ENCODE peak calls at places on chromosome 17, in eight cellular contexts. E is A673, Y is body of pancreas, J is right lobe of liver, G is tibial artery, T is IMR-90, R is HCT116, X is GM23248. O is an unnamed sample. For H3K9me3 and H3K4me1, the result is how much of the 10 kb centered on the place peaks cover.

GRCh38 chr17:35170968-35171771 is 23.0 kb downstream of the SLC35G3 start:
- DNase-seq in X (peak), J (no peak), E (peak), G (no peak), T (peak), R (no peak), Y (peak), O (no peak)

GRCh38 chr17:30970757-30971567 is at the start of gene RNF135:
- DNase-seq in E (peak), X (peak), R (peak), Y (peak), T (peak), G (peak), J (peak), O (peak)

GRCh38 chr17:17036520-17036998 is 5.7 kb upstream of the MPRIP start:
- DNase-seq in G (peak), X (peak), T (no peak), E (no peak), J (no peak), Y (no peak), R (no peak), O (no peak)

GRCh38 chr17:14068542-14069250 is 608 bp upstream of the COX10 start:
- DNase-seq in Y (no peak), X (peak), T (no peak), E (no peak), G (no peak), J (no peak), R (no peak), O (no peak)

GRCh38 chr17:55301521-55302406 is 37.0 kb downstream of the HLF start:
- DNase-seq in T (no peak), G (no peak), X (peak), E (peak), R (no peak), Y (no peak), J (peak), O (no peak)

GRCh38 chr17:75525806-75526554 is 483 bp downstream of the LLGL2 start:
- DNase-seq in X (no peak), Y (peak), T (no peak), J (peak), R (no peak), E (no peak), G (no peak), O (no peak)

GRCh38 chr17:57356722-57357391 is 100.5 kb downstream of the MSI2 start:
- DNase-seq in Y (no peak), E (no peak), T (no peak), J (no peak), G (no peak), X (no peak), R (no peak), O (no peak)

GRCh38 chr17:7856081-7856791 is 1.1 kb downstream of the NAA38 start:
- DNase-seq in G (no peak), X (peak), R (no peak), E (peak), J (peak), Y (peak), T (no peak), O (no peak)

GRCh38 chr17:6796017-6796886 is 20.2 kb downstream of the FBXO39 start:
- DNase-seq in Y (no peak), X (peak), G (no peak), R (no peak), E (no peak), J (peak), T (no peak), O (no peak)

GRCh38 chr17:79388556-79389295 is 222.1 kb downstream of the RBFOX3 start:
- DNase-seq in G (no peak), J (peak), R (peak), X (peak), Y (peak), E (peak), T (peak), O (peak)

GRCh38 chr17:68398731-68399637 is 58.3 kb downstream of the WIPI1 start:
- DNase-seq in R (peak), E (peak), T (peak), G (peak), X (peak), J (no peak), Y (peak), O (no peak)

GRCh38 chr17:43873091-43873490 is 26.1 kb downstream of the CD300LG start:
- DNase-seq in X (no peak), G (no peak), R (no peak), Y (no peak), E (no peak), J (no peak), T (no peak), O (no peak)

GRCh38 chr17:52170963-52171572 is 12.6 kb upstream of the CA10 start:
- DNase-seq in R (no peak), E (peak), J (peak), T (no peak), Y (peak), X (peak), G (no peak), O (no peak)

GRCh38 chr17:75774988-75775668 is 9.5 kb upstream of the UNK start:
- DNase-seq in R (no peak), X (no peak), T (peak), Y (no peak), G (no peak), E (no peak), J (no peak), O (no peak)

GRCh38 chr17:82925336-82925735 is 85.5 kb upstream of the ZNF750 start:
- DNase-seq in G (no peak), J (no peak), R (no peak), Y (no peak), E (no peak), X (no peak), T (no peak), O (no peak)

GRCh38 chr17:31444026-31444425 is 52.6 kb downstream of the RAB11FIP4 start:
- DNase-seq in G (no peak), Y (no peak), X (peak), E (no peak), T (peak), R (no peak), J (no peak), O (no peak)

GRCh38 chr17:8003594-8004181 is 1.3 kb downstream of the GUCY2D start:
- DNase-seq in T (no peak), X (no peak), G (no peak), J (peak), E (no peak), R (no peak), Y (no peak), O (no peak)

GRCh38 chr17:21233581-21234337 is 19.5 kb downstream of the NATD1 start:
- DNase-seq in E (no peak), X (peak), J (no peak), T (no peak), G (no peak), R (no peak), Y (no peak), O (no peak)

GRCh38 chr17:81094744-81095607 is 60.0 kb downstream of the BAIAP2 start:
- DNase-seq in R (peak), T (peak), G (peak), X (peak), J (peak), Y (peak), E (peak), O (no peak)

GRCh38 chr17:6894206-6894528 is 62.6 kb upstream of the TEKT1 start:
- DNase-seq in Y (no peak), E (peak), G (no peak), R (no peak), X (peak), T (no peak), J (no peak), O (peak)

GRCh38 chr17:57634713-57635465 is 110.2 kb downstream of the CCDC182 start:
- DNase-seq in G (no peak), Y (no peak), E (no peak), T (peak), X (peak), R (peak), J (no peak), O (no peak)

GRCh38 chr17:81071761-81072741 is 37.1 kb downstream of the BAIAP2 start:
- DNase-seq in E (no peak), G (no peak), X (no peak), R (no peak), T (no peak), J (no peak), Y (no peak), O (no peak)

GRCh38 chr17:30360396-30360795 is 18.3 kb upstream of the CPD start:
- DNase-seq in E (no peak), T (no peak), J (no peak), R (no peak), X (no peak), G (no peak), Y (no peak), O (no peak)

GRCh38 chr17:63984651-63985386 is 12.1 kb upstream of the SCN4A start:
- DNase-seq in J (no peak), X (peak), G (peak), Y (no peak), E (peak), T (peak), R (peak), O (no peak)

GRCh38 chr17:15268465-15268864 is 3.3 kb upstream of the PMP22 start:
- DNase-seq in R (no peak), X (no peak), T (peak), Y (no peak), E (no peak), G (no peak), J (no peak), O (no peak)

GRCh38 chr17:79777166-79777843 is 643 bp upstream of the CBX2 start:
- DNase-seq in T (peak), G (peak), J (peak), X (peak), E (peak), Y (peak), R (peak), O (no peak)

GRCh38 chr17:78990349-78991016 is 10.8 kb upstream of the LGALS3BP start:
- DNase-seq in G (no peak), Y (no peak), T (no peak), R (no peak), X (no peak), J (no peak), E (no peak), O (no peak)

GRCh38 chr17:45020354-45021138 is 30.9 kb downstream of the DCAKD start:
- DNase-seq in T (peak), R (no peak), E (peak), J (no peak), G (peak), Y (no peak), X (no peak), O (no peak)

GRCh38 chr17:49111934-49112333 is 20.6 kb upstream of the B4GALNT2 start:
- DNase-seq in X (no peak), T (no peak), G (no peak), R (no peak), J (no peak), E (no peak), Y (no peak), O (no peak)

DNA sequence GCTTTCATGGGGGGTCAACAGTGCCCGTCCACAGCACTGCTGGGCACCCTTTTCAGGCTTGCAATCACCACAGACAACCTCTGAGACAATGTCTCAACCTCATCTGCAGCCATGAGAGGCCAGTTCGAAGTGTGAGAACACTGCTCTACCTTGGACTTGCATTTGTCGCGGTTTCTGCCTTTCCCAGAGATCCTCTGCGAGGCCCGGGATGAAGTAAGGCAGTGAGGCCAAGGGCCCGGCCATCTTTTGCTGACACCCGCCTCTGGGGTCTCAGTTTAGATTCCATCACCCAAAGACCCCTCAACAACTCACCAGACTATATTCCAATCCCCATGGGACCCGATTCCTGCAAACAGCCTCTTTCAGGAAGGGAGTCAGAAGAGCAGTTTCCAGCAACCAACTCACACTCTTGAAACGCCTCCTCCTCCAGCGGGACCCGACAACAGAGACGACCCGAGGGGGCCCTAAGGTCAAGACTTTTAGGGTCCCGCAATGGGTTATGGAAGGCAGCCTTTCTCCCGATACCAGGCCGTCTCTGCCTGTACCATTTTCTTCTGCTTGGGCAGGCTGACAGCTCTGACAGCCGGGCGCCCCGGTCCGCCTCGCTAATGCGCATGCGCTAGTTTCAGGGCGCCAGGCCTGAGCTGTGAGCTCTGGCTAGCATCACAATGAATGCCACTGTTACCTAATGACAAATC is 576.0 kb downstream of the KCNJ18 start:
- DNase-seq in Y (no peak), X (no peak), T (no peak), E (no peak), R (no peak), J (no peak), G (no peak), O (no peak)
- H3K9me3 ChIP-seq in Y (under half), X (under half), T (under half), E (under half), R (under half), J (under half), G (under half), O (under half)

GRCh38 chr17:40326832-40327199 is 17.8 kb downstream of the RARA start:
- DNase-seq in T (no peak), G (no peak), Y (no peak), X (no peak), E (no peak), R (no peak), J (no peak), O (no peak)
- H3K4me1 ChIP-seq in T (half or more), G (under half), Y (half or more), X (half or more), E (under half), R (under half), J (half or more), O (under half)

DNA sequence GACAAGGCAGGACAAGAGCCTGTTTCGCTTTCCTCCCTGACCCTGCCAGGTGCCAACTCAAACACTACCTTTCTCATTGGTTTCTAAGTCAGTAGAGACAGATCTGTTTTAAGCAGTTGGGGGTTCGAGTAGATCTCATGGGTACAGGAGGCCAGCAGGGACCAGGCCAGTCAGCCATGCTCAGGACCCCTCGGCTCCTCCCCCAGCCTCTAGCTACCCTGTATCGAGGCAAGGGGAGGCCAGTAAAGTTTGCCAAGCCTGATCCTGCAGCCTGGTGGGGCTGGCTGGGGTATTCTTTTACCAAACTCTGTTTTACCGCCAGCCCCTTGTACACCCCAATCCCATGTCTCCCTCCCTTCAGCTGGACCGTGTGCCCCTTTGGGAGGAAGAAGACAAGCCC is 26.6 kb downstream of the OR1D5 start:
- DNase-seq in Y (no peak), R (no peak), E (no peak), T (no peak), J (no peak), G (no peak), X (no peak), O (no peak)
- H3K9me3 ChIP-seq in Y (under half), R (under half), E (under half), T (under half), J (under half), G (under half), X (under half), O (under half)

GRCh38 chr17:28092109-28092508 is 49.6 kb downstream of the NLK start:
- DNase-seq in Y (no peak), J (no peak), X (no peak), G (no peak), E (no peak), T (no peak), R (no peak), O (no peak)

GRCh38 chr17:28090551-28090950 is 48.1 kb downstream of the NLK start:
- DNase-seq in X (no peak), T (no peak), G (no peak), J (no peak), Y (no peak), E (no peak), R (no peak), O (no peak)

GRCh38 chr17:28097254-28097653 is 54.8 kb downstream of the NLK start:
- DNase-seq in Y (no peak), G (no peak), T (no peak), X (no peak), J (no peak), R (no peak), E (no peak), O (no peak)

GRCh38 chr17:28097901-28098300 is 55.4 kb downstream of the NLK start:
- DNase-seq in J (no peak), E (no peak), R (no peak), Y (no peak), G (no peak), X (no peak), T (no peak), O (no peak)

DNA sequence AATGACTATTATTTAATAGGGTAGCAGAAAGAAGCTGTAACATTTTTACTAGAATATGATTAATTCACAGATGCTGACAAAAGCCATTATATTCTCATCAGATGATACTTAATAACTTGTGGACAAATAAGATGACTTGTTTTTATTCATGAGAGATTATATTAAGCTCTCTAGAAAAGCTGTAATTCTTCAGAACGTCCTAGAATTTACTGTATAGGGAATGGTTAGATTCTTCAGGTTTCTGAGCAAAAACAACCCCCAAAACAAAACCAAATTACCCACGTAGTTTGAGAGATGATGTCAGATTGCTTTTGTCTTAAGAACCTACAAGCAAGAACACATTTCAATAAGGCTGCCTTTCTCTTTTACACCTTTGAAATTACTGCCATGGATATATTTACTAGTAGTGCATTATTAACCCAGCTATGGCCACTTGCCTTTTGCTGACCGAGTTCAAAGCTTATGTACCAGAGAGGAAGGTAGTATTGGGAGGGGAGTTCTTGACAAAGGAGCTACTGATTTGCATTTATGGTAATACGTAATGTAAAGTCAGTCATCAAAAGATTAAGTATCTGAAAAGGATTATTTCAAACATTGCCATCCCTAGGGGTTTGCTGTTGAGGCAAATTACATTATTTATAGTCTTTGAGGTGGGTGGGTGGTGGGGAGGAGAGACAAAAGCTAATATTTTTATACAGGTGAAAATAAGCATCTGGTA is 51.7 kb downstream of the NLK start:
- DNase-seq in X (no peak), E (no peak), R (no peak), J (no peak), Y (no peak), G (no peak), T (no peak), O (no peak)
- H3K4me1 ChIP-seq in X (under half), E (under half), R (under half), J (under half), Y (under half), G (under half), T (under half), O (under half)

DNA sequence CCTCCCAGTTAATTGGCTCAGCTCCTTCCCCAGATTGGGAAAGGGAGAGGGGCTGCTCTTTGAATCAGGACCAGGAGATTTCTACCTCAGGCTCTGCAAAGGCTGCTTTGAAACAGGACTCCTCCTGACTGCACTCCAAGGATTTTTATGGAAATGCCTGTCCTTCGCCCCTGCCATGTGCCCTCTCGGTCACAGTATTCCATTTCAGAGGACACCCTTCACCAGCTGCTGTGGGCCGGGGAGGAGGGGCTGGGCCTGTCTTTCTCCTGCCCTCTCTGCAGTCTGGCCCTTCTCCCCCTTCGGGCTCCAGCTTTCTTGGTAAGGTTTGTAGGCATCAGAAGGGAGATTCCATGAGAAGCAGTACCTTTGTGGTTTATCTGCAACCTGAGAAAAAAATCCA is 13.6 kb downstream of the MRM1 start:
- DNase-seq in R (no peak), Y (no peak), X (no peak), E (no peak), J (no peak), G (no peak), T (no peak), O (no peak)
- H3K9me3 ChIP-seq in R (under half), Y (under half), X (under half), E (under half), J (under half), G (under half), T (under half), O (under half)

DNA sequence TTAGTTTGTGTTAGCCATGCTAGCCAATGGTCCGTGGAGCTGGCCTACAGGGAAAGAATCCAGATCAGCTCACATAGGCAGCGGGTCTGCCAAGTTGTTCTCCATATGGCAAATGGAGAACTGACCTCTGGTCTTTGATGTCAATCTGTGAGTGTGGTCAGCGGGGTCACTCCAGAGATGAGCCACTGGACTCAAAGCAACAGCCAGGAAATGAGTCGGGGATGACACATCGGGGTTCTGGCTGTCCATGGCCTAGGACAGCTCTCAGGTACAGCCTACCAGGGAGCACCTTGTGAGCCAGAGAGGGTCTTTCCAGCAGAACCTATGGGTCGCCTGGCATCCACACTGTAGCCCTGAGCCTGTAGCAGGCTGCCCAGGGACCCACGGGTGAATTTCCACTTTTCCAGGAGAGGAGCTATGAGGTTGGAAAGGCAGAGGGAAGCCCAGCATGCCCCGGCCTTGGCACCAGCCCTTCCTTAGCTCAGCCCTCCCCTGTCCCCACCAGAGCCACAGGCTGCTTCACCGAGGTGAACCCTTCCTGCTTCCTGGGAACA is 203.0 kb upstream of the TNRC6C start:
- DNase-seq in Y (no peak), G (no peak), T (no peak), R (no peak), X (no peak), J (no peak), E (no peak), O (no peak)
- H3K4me1 ChIP-seq in Y (under half), G (under half), T (under half), R (under half), X (under half), J (under half), E (under half), O (under half)